ENCODE peak calls at places on chromosomes 3 and 15, in five cellular contexts. Y is mammary epithelial cell, J is cardiac muscle cell, C is GM23248, A is ovary. K is an unnamed sample.

GRCh38 chr3:190258634-190259033 is 63.6 kb downstream of the CLDN1 start:
- DNase-seq in J (peak; percentile 2), Y (no peak), A (no peak), C (no peak), K (no peak)

GRCh38 chr3:126889276-126890201 is 93.4 kb upstream of the PLXNA1 start:
- DNase-seq in J (no peak), A (no peak), Y (no peak), C (no peak), K (no peak)

GRCh38 chr3:78765671-78766485 is 1001.9 kb downstream of the ROBO1 start:
- DNase-seq in Y (no peak), C (no peak), J (no peak), A (no peak), K (no peak)

GRCh38 chr3:55570361-55570760 is 83.3 kb upstream of the WNT5A start:
- DNase-seq in C (no peak), A (no peak), Y (no peak), J (no peak), K (no peak)

GRCh38 chr15:41939986-41940385 is 32.4 kb downstream of the EHD4 start:
- DNase-seq in Y (no peak), J (no peak), C (no peak), A (no peak), K (no peak)

GRCh38 chr15:99651023-99651807 is 82.0 kb downstream of the LYSMD4 start:
- DNase-seq in A (no peak), Y (peak; percentile 76), C (peak; percentile 92), J (no peak), K (no peak)

GRCh38 chr3:78856164-78856563 is 911.6 kb downstream of the ROBO1 start:
- DNase-seq in C (no peak), Y (no peak), J (no peak), A (no peak), K (no peak)

GRCh38 chr3:113231391-113231790 is 20.0 kb downstream of the BOC start:
- DNase-seq in A (no peak), C (peak; percentile 94), Y (peak; percentile 83), J (no peak), K (no peak)

GRCh38 chr3:12415014-12415653 is 69.1 kb upstream of the TSEN2 start:
- DNase-seq in Y (no peak), A (no peak), J (no peak), C (no peak), K (no peak)

GRCh38 chr3:123283074-123283473 is 81.3 kb downstream of the SEC22A start:
- DNase-seq in C (no peak), Y (no peak), J (no peak), A (no peak), K (no peak)

GRCh38 chr3:79140718-79141117 is 627.1 kb downstream of the ROBO1 start:
- DNase-seq in J (no peak), C (peak; percentile 90), Y (peak; percentile 1), A (no peak), K (no peak)

GRCh38 chr3:177474652-177475051 is 277.4 kb upstream of the TBL1XR1 start:
- DNase-seq in J (no peak), C (no peak), Y (no peak), A (no peak), K (no peak)

GRCh38 chr3:74470313-74470712 is 144.1 kb downstream of the CNTN3 start:
- DNase-seq in A (no peak), C (no peak), J (no peak), Y (no peak), K (no peak)

GRCh38 chr3:45123030-45123429 is 23.1 kb downstream of the CDCP1 start:
- DNase-seq in Y (peak; percentile 94), A (no peak), J (no peak), C (peak; percentile 95), K (no peak)

GRCh38 chr3:25293736-25294135 is 134.3 kb upstream of the RARB start:
- DNase-seq in C (no peak), J (no peak), Y (peak; percentile 60), A (no peak), K (no peak)

GRCh38 chr3:53970656-53971055 is 79.0 kb upstream of the SELENOK start:
- DNase-seq in A (no peak), Y (peak; percentile 22), C (no peak), J (peak; percentile 65), K (no peak)

GRCh38 chr3:126158016-126158911 is 22.1 kb downstream of the ALDH1L1 start:
- DNase-seq in Y (no peak), J (no peak), A (no peak), C (no peak), K (no peak)

GRCh38 chr3:129936757-129937156 is 37.8 kb upstream of the TRH start:
- DNase-seq in A (peak; percentile 26), C (peak; percentile 72), J (no peak), Y (peak; percentile 72), K (peak; percentile 52)

GRCh38 chr3:42980909-42981308 is 1.8 kb downstream of the GASK1A start:
- DNase-seq in Y (peak; percentile 19), A (no peak), C (peak; percentile 40), J (no peak), K (no peak)

GRCh38 chr3:67459131-67459530 is 195.3 kb downstream of the SUCLG2 start:
- DNase-seq in A (no peak), C (no peak), Y (no peak), J (no peak), K (no peak)

GRCh38 chr3:24682141-24682547 is 187.5 kb upstream of the THRB start:
- DNase-seq in C (peak; percentile 93), Y (peak; percentile 69), J (no peak), A (no peak), K (no peak)

GRCh38 chr3:157127831-157128767 is 31.8 kb downstream of the CCNL1 start:
- DNase-seq in J (peak; percentile 67), C (peak; percentile 94), A (peak; percentile 78), Y (peak; percentile 99), K (peak; percentile 85)

GRCh38 chr3:33915796-33916589 is 117.6 kb downstream of the PDCD6IP start:
- DNase-seq in Y (peak; percentile 43), A (no peak), J (peak; percentile 55), C (peak; percentile 35), K (no peak)

GRCh38 chr15:90478981-90479481 is 50.7 kb upstream of the CRTC3 start:
- DNase-seq in A (no peak), J (no peak), C (no peak), Y (peak; percentile 77), K (peak; percentile 46)

GRCh38 chr15:59244337-59244736 is 37.7 kb downstream of the LDHAL6B start:
- DNase-seq in Y (no peak), J (no peak), A (no peak), C (no peak), K (no peak)

GRCh38 chr15:59243622-59244021 is 37.0 kb downstream of the LDHAL6B start:
- DNase-seq in J (no peak), A (no peak), C (no peak), Y (no peak), K (no peak)

GRCh38 chr15:59242649-59243048 is 36.0 kb downstream of the LDHAL6B start:
- DNase-seq in Y (no peak), J (no peak), C (peak; percentile 23), A (no peak), K (no peak)

GRCh38 chr15:59247364-59247763 is 40.7 kb downstream of the LDHAL6B start:
- DNase-seq in Y (peak; percentile 35), J (peak; percentile 89), A (no peak), C (peak; percentile 76), K (peak; percentile 80)

DNA sequence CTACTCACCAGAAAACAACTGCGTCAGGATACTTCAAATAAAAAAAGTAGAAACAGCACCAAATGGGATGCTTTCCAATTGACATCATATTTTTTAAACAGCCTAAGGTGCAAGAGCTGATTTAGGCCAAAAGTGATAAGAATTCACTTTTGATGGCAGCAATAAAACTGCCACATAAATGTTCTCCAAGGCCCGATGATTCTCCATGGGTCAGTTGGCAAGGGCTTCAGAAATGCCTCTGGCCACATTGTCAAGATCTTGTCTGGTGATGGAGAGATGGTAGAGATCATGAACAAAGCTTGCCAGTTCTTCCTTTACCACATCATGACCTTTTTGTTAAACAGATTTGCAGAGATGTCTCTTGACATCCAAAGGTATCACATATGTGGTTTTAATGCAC is 38.9 kb downstream of the LDHAL6B start:
- DNase-seq in Y (no peak), A (no peak), J (no peak), C (no peak), K (no peak)
- H3K27ac ChIP-seq in Y (no peak overlapping the region), A (no peak overlapping the region), J (no peak overlapping the region), C (no peak overlapping the region), K (no peak overlapping the region)

GRCh38 chr15:55284461-55284860 is 5.2 kb downstream of the RAB27A start:
- DNase-seq in A (no peak), Y (no peak), C (no peak), J (peak; percentile 10), K (no peak)

GRCh38 chr15:55289573-55290360 is at the start of gene RAB27A:
- DNase-seq in A (peak; percentile 65), J (peak; percentile 89), C (peak; percentile 88), Y (peak; percentile 76), K (peak; percentile 87)

GRCh38 chr15:55290361-55291057 is 896 bp upstream of the RAB27A start:
- DNase-seq in J (peak; percentile 90), A (peak; percentile 80), C (peak; percentile 90), Y (peak; percentile 70), K (peak; percentile 88)

GRCh38 chr15:55288006-55288717 is 1.5 kb downstream of the RAB27A start:
- DNase-seq in Y (no peak), J (no peak), C (no peak), A (no peak), K (no peak)

GRCh38 chr15:55289011-55289572 is 521 bp downstream of the RAB27A start:
- DNase-seq in C (peak; percentile 60), J (peak; percentile 22), A (no peak), Y (peak; percentile 42), K (peak; percentile 66)
- H3K4me3 ChIP-seq in C (peak overlapping the region; percentile 86), J (peak overlapping the region; percentile 70), A (peak overlapping the region; percentile 86), Y (peak overlapping the region; percentile 76), K (peak overlapping the region; percentile 75)

GRCh38 chr15:51331141-51331540 is 7.3 kb downstream of the CYP19A1 start:
- DNase-seq in C (no peak), J (peak; percentile 48), Y (no peak), A (no peak), K (no peak)

GRCh38 chr15:51325167-51325566 is 13.2 kb downstream of the CYP19A1 start:
- DNase-seq in A (no peak), J (no peak), Y (no peak), C (no peak), K (no peak)

GRCh38 chr15:51322622-51323296 is 15.6 kb downstream of the CYP19A1 start:
- DNase-seq in J (no peak), C (peak; percentile 52), A (no peak), Y (no peak), K (peak; percentile 61)

GRCh38 chr15:51323749-51324148 is 14.6 kb downstream of the CYP19A1 start:
- DNase-seq in Y (no peak), J (no peak), C (no peak), A (no peak), K (no peak)

GRCh38 chr15:51327081-51327480 is 11.3 kb downstream of the CYP19A1 start:
- DNase-seq in J (no peak), A (no peak), C (no peak), Y (no peak), K (no peak)
- H3K27ac ChIP-seq in J (no peak overlapping the region), A (no peak overlapping the region), C (no peak overlapping the region), Y (no peak overlapping the region), K (no peak overlapping the region)

GRCh38 chr3:50345008-50345407 is 524 bp downstream of the ZMYND10 start:
- DNase-seq in C (no peak), J (no peak), A (no peak), Y (no peak), K (no peak)
- H3K4me3 ChIP-seq in C (peak overlapping the region; percentile 76), J (peak overlapping the region; percentile 42), A (peak overlapping the region; percentile 15), Y (peak overlapping the region; percentile 54), K (peak overlapping the region; percentile 30)

GRCh38 chr15:75720787-75721461 is 8.3 kb upstream of the CSPG4 start:
- DNase-seq in A (no peak), Y (peak; percentile 88), C (peak; percentile 45), J (peak; percentile 64), K (peak; percentile 71)
- H3K27ac ChIP-seq in A (no peak overlapping the region), Y (no peak overlapping the region), C (no peak overlapping the region), J (no peak overlapping the region), K (no peak overlapping the region)

GRCh38 chr3:98039322-98040024 is 4.4 kb upstream of the GABRR3 start:
- DNase-seq in C (peak; percentile 83), A (peak; percentile 17), Y (peak; percentile 80), J (peak; percentile 75), K (peak; percentile 45)
- H3K4me3 ChIP-seq in C (peak overlapping the region; percentile 83), A (peak overlapping the region; percentile 28), Y (peak overlapping the region; percentile 47), J (peak overlapping the region; percentile 34), K (no peak overlapping the region)